ENCODE peak calls at places on chromosomes 11 and 22, in four cellular contexts. H, U, Y and R are unnamed samples.

GRCh38 chr22:43582394-43582793 is 170.6 kb downstream of the MPPED1 start:
- DNase-seq in H (no peak), U (no peak), Y (no peak), R (no peak)

GRCh38 chr11:94129505-94130335 is 1.1 kb downstream of the PANX1 start:
- DNase-seq in H (no peak), U (no peak), Y (no peak), R (no peak)

GRCh38 chr22:33044059-33044458 is 14.1 kb downstream of the SYN3 start:
- DNase-seq in H (no peak), U (no peak), Y (no peak), R (no peak)

GRCh38 chr11:16800382-16800781 is 61.9 kb downstream of the C11orf58 start:
- DNase-seq in H (no peak), U (no peak), Y (no peak), R (no peak)

GRCh38 chr11:773830-774229 is 3.5 kb downstream of the GATD1 start:
- DNase-seq in H (no peak), U (no peak), Y (no peak), R (no peak)

GRCh38 chr11:15059132-15059531 is 14.3 kb upstream of the CALCB start:
- DNase-seq in H (no peak), U (no peak), Y (no peak), R (no peak)

GRCh38 chr11:61349189-61349751 is 12.4 kb downstream of the CYB561A3 start:
- DNase-seq in H (no peak), U (no peak), Y (no peak), R (no peak)

GRCh38 chr22:49255154-49255553 is 572.5 kb downstream of the BRD1 start:
- DNase-seq in H (no peak), U (no peak), Y (no peak), R (no peak)

GRCh38 chr11:119540370-119541125 is 117.6 kb upstream of the THY1 start:
- DNase-seq in H (no peak), U (no peak), Y (no peak), R (no peak)
- TF ChIP-seq REST in H (no peak), U (no peak), Y (no peak), R (no peak)

GRCh38 chr11:70419307-70420007 is 21.1 kb downstream of the CTTN start:
- DNase-seq in H (no peak), U (no peak), Y (no peak), R (no peak)

GRCh38 chr11:70418130-70418529 is 19.8 kb downstream of the CTTN start:
- DNase-seq in H (no peak), U (no peak), Y (no peak), R (no peak)

GRCh38 chr11:70420496-70420895 is 22.2 kb downstream of the CTTN start:
- DNase-seq in H (no peak), U (no peak), Y (no peak), R (no peak)

GRCh38 chr11:70421123-70421522 is 22.8 kb downstream of the CTTN start:
- DNase-seq in H (no peak), U (no peak), Y (no peak), R (no peak)

GRCh38 chr11:70420008-70420464 is 21.7 kb downstream of the CTTN start:
- DNase-seq in H (no peak), U (no peak), Y (no peak), R (no peak)
- TF ChIP-seq PBX3 in H (no peak), U (no peak), Y (no peak), R (no peak)

GRCh38 chr22:17612057-17612456 is 16.5 kb downstream of the ATP6V1E1 start:
- DNase-seq in H (no peak), U (no peak), Y (no peak), R (no peak)
- TF ChIP-seq REST in H (no peak), U (no peak), Y (no peak), R (no peak)

DNA sequence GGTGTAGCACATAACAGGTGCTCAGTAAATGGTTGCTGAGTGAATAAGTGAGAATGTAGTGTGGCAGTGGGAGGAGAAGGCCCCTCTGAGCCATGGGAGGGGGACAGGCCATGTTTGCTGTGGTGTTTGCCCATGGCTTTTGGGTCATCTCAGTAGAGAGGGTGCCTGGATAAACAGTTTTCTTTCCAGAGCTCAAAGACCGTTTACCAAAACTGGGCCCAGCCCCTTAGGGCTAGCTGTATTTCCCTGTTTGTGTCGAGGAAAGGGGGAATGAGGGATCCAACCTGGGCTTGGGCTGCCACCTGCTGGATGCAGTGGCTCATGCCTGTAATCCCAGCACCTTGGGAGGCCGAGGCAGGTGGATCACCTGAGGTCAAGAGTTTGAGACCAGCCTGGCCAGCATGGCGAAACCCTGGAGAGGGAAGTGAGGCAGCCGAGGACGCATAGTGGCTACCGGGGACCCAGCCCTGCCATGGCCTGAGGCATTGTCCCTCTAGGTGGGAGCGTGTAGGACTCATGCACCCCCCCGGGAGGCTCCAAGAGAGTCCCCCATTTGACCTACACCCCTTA is 8.7 kb upstream of the LTO1 start:
- DNase-seq in H (no peak), U (peak; percentile 80), Y (no peak), R (no peak)
- TF ChIP-seq PBX3 in H (no peak), U (no peak), Y (no peak), R (no peak)

DNA sequence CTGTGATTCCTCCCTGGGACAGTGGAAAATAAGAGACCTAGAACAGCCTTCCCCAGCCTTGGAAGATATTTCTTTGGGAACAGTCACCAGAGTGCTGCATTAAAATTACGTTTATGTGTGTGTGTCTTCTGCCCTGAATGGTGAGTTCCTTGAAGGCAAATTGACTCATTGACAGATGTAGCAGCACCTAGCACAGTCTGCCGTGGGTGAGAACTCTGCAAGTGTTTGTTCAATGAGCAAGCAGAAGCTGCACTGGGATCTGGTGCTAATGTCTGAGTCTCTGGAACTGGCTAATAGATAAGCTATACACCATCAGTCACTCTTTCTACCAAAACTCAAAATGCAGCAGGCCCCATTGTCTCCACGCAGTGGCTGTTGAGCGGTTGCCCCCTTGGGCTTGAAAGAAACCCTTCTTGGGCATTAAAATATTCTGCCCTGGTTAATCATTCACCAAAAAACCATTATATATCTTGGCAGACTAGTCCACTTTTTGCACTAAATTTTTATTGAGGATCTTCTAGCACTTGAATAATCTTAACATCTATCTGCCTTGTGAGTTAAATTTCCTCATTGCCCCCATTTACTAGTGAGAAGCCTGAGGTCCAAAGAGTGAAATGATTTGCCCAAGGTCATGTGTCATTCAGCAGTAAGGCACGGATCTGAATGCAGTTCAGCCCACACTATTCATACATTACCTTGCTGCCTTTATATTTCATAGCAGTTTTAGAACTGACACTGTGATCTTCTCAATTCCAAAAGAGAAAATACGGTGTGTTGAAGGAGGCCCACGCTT is 87.8 kb upstream of the GALNT18 start:
- DNase-seq in H (no peak), U (no peak), Y (no peak), R (peak; percentile 1)
- TF ChIP-seq REST in H (no peak), U (no peak), Y (no peak), R (no peak)

DNA sequence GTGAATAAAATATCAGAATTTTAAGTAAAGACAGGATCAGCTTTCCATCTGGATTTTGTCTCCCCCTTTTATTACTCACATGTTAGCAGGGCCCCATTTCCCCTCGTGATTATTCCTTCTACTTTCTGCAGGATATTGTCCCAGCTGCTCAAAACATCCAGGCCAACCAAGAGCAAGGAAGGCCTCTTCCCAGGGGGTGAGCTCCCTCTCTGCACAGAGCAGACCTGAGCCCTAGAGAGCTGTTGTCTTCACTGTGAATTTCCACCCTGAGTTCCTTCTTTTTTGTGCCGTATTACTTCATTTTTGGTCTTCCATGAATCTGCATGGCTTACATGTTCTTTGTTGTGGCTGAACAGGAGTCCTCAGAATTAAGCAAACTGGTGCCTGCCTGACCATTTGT is 3.8 kb upstream of the TMPRSS13 start:
- DNase-seq in H (no peak), U (no peak), Y (no peak), R (no peak)
- TF ChIP-seq PBX3 in H (no peak), U (no peak), Y (no peak), R (no peak)

GRCh38 chr11:66510271-66510989 is at the start of gene BBS1:
- DNase-seq in H (peak; percentile 93), U (peak; percentile 63), Y (peak; percentile 92), R (peak; percentile 17)
- TF ChIP-seq REST in H (no peak), U (no peak), Y (peak; percentile 69), R (no peak)